ENCODE peak calls at places on chromosomes 7 and 10, in eight cellular contexts. T, E, V, C, K, Y, N and J are unnamed samples.
A peak's percentile ranks its signal among the peaks of the same experiment; 100 is the strongest.

GRCh38 chr10:79078367-79079073 is 9.8 kb downstream of the ZMIZ1 start:
- DNase-seq in N (no peak), E (no peak), T (no peak), V (no peak), Y (no peak), K (no peak), C (no peak), J (no peak)

GRCh38 chr10:112813866-112814596 is 136.0 kb upstream of the TCF7L2 start:
- DNase-seq in E (no peak), C (no peak), K (no peak), V (no peak), Y (no peak), N (no peak), T (no peak), J (no peak)

GRCh38 chr10:119290301-119291036 is 83.1 kb downstream of the GRK5 start:
- DNase-seq in V (no peak), C (no peak), K (no peak), E (peak; percentile 12), T (no peak), N (no peak), Y (no peak), J (no peak)

GRCh38 chr10:767211-767610 is 77.7 kb upstream of the DIP2C start:
- DNase-seq in K (no peak), N (no peak), C (no peak), E (no peak), V (no peak), Y (no peak), T (no peak), J (no peak)

GRCh38 chr7:1925973-1926907 is 256.2 kb downstream of the ELFN1 start:
- DNase-seq in V (peak; percentile 38), Y (no peak), E (no peak), C (no peak), T (no peak), N (no peak), K (no peak), J (no peak)

GRCh38 chr10:97319671-97320479 is 804 bp downstream of the FRAT1 start:
- DNase-seq in C (peak; percentile 64), E (peak; percentile 14), K (no peak), N (peak; percentile 82), Y (peak; percentile 62), V (peak; percentile 69), T (no peak), J (no peak)

GRCh38 chr10:44937201-44938005 is 22.2 kb upstream of the RASSF4 start:
- DNase-seq in V (no peak), T (peak; percentile 40), C (no peak), E (peak; percentile 70), K (peak; percentile 41), Y (no peak), N (no peak), J (no peak)

GRCh38 chr7:112930787-112931186 is 140.6 kb upstream of the TMEM168 start:
- DNase-seq in E (peak; percentile 85), N (no peak), V (no peak), K (peak; percentile 38), T (peak; percentile 78), Y (no peak), C (no peak), J (no peak)

GRCh38 chr10:93075369-93076221 is 1.9 kb downstream of the CYP26A1 start:
- DNase-seq in V (no peak), C (no peak), T (no peak), Y (no peak), E (no peak), N (no peak), K (no peak), J (no peak)

GRCh38 chr7:121330053-121330833 is 1.4 kb downstream of the WNT16 start:
- DNase-seq in T (no peak), V (no peak), C (no peak), Y (no peak), K (no peak), E (no peak), N (no peak), J (no peak)

GRCh38 chr7:5750026-5750425 is 31.4 kb downstream of the RNF216 start:
- DNase-seq in V (no peak), Y (no peak), C (no peak), K (no peak), T (peak; percentile 46), N (no peak), E (no peak), J (no peak)

GRCh38 chr10:124461642-124462347 is at the start of gene LHPP:
- DNase-seq in V (peak; percentile 86), C (peak; percentile 87), N (peak; percentile 91), Y (peak; percentile 88), T (peak; percentile 86), E (peak; percentile 65), K (peak; percentile 84), J (peak; percentile 65)

GRCh38 chr10:74983383-74983782 is 128.1 kb upstream of the SAMD8 start:
- DNase-seq in K (peak; percentile 1), N (no peak), C (no peak), T (no peak), Y (no peak), V (no peak), E (peak; percentile 27), J (no peak)

GRCh38 chr10:12067336-12067735 is 1.4 kb upstream of the DHTKD1 start:
- DNase-seq in Y (no peak), E (peak; percentile 86), C (no peak), K (peak; percentile 58), T (peak; percentile 20), N (no peak), V (no peak), J (no peak)

GRCh38 chr7:137574836-137575235 is 231.3 kb upstream of the PTN start:
- DNase-seq in N (no peak), K (no peak), T (no peak), V (no peak), C (no peak), E (no peak), Y (no peak), J (no peak)

GRCh38 chr7:39084344-39084743 is 106.6 kb downstream of the POU6F2 start:
- DNase-seq in E (no peak), Y (no peak), T (no peak), V (no peak), K (no peak), N (no peak), C (no peak), J (no peak)

GRCh38 chr7:39085590-39086049 is 107.9 kb downstream of the POU6F2 start:
- DNase-seq in K (no peak), V (no peak), N (no peak), E (peak; percentile 1), Y (no peak), T (peak; percentile 7), C (no peak), J (no peak)

GRCh38 chr7:39086638-39087360 is 109.1 kb downstream of the POU6F2 start:
- DNase-seq in C (no peak), K (no peak), E (no peak), Y (no peak), N (no peak), V (no peak), T (no peak), J (no peak)

GRCh38 chr7:39085189-39085588 is 107.5 kb downstream of the POU6F2 start:
- DNase-seq in T (no peak), V (no peak), C (no peak), E (no peak), K (no peak), Y (no peak), N (no peak), J (no peak)

DNA sequence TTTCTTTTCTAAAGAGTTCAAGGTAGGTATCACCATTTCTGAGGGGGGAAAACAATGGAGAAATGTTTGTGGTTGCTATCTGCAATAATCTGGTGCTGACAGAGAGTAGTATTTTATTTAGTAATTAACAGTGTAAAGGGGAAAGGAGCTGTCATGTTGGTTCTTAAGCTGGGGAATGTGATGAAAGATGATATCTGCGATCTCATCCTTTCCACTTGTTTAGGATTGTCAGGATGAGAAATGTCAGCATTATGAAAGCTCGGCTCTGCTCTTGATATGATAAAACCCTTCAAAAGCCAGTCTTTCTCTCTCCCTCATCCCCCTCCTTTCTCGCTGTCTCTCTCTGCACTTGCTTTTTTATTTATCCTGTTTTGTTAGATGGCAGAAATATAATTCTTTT is 106.1 kb downstream of the POU6F2 start:
- DNase-seq in K (no peak), E (no peak), Y (no peak), N (no peak), C (no peak), V (no peak), T (no peak), J (no peak)
- TF ChIP-seq CTCF in K (no peak), E (no peak), Y (no peak), N (no peak), C (no peak), V (no peak), T (no peak), J (no peak)

GRCh38 chr7:40747856-40748255 is 613.1 kb downstream of the SUGCT start:
- DNase-seq in K (no peak), E (peak; percentile 64), Y (no peak), N (no peak), T (no peak), V (no peak), C (no peak), J (no peak)

GRCh38 chr7:40753455-40753854 is 618.6 kb downstream of the SUGCT start:
- DNase-seq in T (no peak), V (no peak), K (no peak), E (no peak), Y (no peak), C (no peak), N (no peak), J (no peak)

GRCh38 chr7:40746841-40747556 is 612.2 kb downstream of the SUGCT start:
- DNase-seq in E (peak; percentile 63), T (no peak), N (no peak), C (no peak), Y (no peak), K (no peak), V (no peak), J (no peak)

GRCh38 chr7:40755438-40755837 is 620.6 kb downstream of the SUGCT start:
- DNase-seq in N (no peak), E (no peak), V (no peak), Y (no peak), T (no peak), C (no peak), K (no peak), J (no peak)

GRCh38 chr7:40749877-40750276 is 615.1 kb downstream of the SUGCT start:
- DNase-seq in Y (no peak), N (no peak), K (peak; percentile 28), C (no peak), V (no peak), E (no peak), T (no peak), J (no peak)
- TF ChIP-seq CTCF in Y (no peak), N (no peak), K (no peak), C (no peak), V (no peak), E (no peak), T (no peak), J (no peak)

DNA sequence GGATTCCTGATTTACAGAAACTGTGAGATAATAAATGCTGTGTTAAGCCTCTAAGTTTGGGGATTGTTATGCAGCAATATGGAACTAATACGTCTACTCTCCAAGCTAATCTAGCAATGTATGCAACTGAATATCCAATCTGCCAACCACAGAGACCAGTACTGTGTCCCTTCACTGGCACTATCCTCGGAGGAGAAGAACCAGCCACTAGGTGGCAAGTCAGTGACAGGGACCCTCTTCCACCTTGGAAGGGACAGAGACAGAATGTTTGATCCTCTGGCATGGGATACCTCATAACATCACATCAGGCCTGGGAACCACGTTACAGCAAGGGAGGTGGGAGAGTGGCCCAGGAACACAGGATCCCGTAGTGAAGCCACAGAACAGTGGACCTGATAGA is 96.4 kb downstream of the CREM start:
- DNase-seq in N (no peak), Y (no peak), C (no peak), E (no peak), T (no peak), V (no peak), K (no peak), J (no peak)
- TF ChIP-seq CTCF in N (no peak), Y (no peak), C (no peak), E (no peak), T (no peak), V (no peak), K (no peak), J (peak; percentile 21)

GRCh38 chr10:7526017-7526400 is 115.2 kb upstream of the SFMBT2 start:
- DNase-seq in V (no peak), E (no peak), K (no peak), Y (peak; percentile 40), C (no peak), T (no peak), N (no peak), J (no peak)
- TF ChIP-seq CTCF in V (no peak), E (no peak), K (no peak), Y (no peak), C (no peak), T (no peak), N (no peak), J (no peak)